ENCODE peak calls at places on chromosome 5, in six cellular contexts. E is A673, G is HL-60, S is heart right ventricle, Q is sigmoid colon, T is fibroblast of lung. X is an unnamed sample.

GRCh38 chr5:170430871-170431437 is 41.8 kb upstream of the KCNMB1 start:
- DNase-seq in E (no peak), G (no peak), S (no peak), Q (no peak), T (no peak), X (no peak)

GRCh38 chr5:100026601-100027000 is 508.6 kb upstream of the FAM174A start:
- DNase-seq in E (peak; percentile 3), G (no peak), S (no peak), Q (no peak), T (peak; percentile 9), X (no peak)

GRCh38 chr5:74113987-74114386 is 488.0 kb downstream of the ARHGEF28 start:
- DNase-seq in E (no peak), G (no peak), S (no peak), Q (no peak), T (no peak), X (no peak)

GRCh38 chr5:53782620-53783019 is 222.2 kb downstream of the NDUFS4 start:
- DNase-seq in E (no peak), G (no peak), S (no peak), Q (no peak), T (no peak), X (no peak)

GRCh38 chr5:63408984-63409383 is 553.3 kb downstream of the HTR1A start:
- DNase-seq in E (no peak), G (no peak), S (no peak), Q (no peak), T (no peak), X (no peak)

GRCh38 chr5:107058239-107058638 is 612.5 kb downstream of the EFNA5 start:
- DNase-seq in E (no peak), G (no peak), S (no peak), Q (no peak), T (peak; percentile 19), X (no peak)

GRCh38 chr5:51386916-51387853 is 3.9 kb downstream of the ISL1 start:
- DNase-seq in E (no peak), G (no peak), S (no peak), Q (peak; percentile 68), T (no peak), X (peak; percentile 40)

GRCh38 chr5:92841604-92842155 is 739.3 kb downstream of the NR2F1-AS1 start:
- DNase-seq in E (no peak), G (no peak), S (no peak), Q (no peak), T (no peak), X (no peak)

GRCh38 chr5:56543431-56544385 is 271.6 kb upstream of the MAP3K1 start:
- DNase-seq in E (no peak), G (no peak), S (no peak), Q (no peak), T (peak; percentile 21), X (no peak)

GRCh38 chr5:169429044-169429443 is 128.1 kb upstream of the SLIT3 start:
- DNase-seq in E (no peak), G (no peak), S (peak; percentile 28), Q (no peak), T (peak; percentile 14), X (no peak)

GRCh38 chr5:135034186-135034962 is at the start of gene PITX1:
- DNase-seq in E (peak; percentile 46), G (no peak), S (no peak), Q (no peak), T (peak; percentile 40), X (no peak)

GRCh38 chr5:175460126-175460525 is 16.1 kb upstream of the DRD1 start:
- DNase-seq in E (peak; percentile 21), G (no peak), S (no peak), Q (no peak), T (peak; percentile 34), X (no peak)

GRCh38 chr5:111069839-111070238 is 1.7 kb upstream of the TSLP start:
- DNase-seq in E (no peak), G (no peak), S (no peak), Q (no peak), T (peak; percentile 86), X (no peak)

GRCh38 chr5:132760601-132761317 is 13.5 kb downstream of the CCNI2 start:
- DNase-seq in E (no peak), G (no peak), S (no peak), Q (no peak), T (no peak), X (no peak)

GRCh38 chr5:95620870-95621838 is 1.3 kb downstream of the GPR150 start:
- DNase-seq in E (peak; percentile 27), G (no peak), S (peak; percentile 44), Q (no peak), T (no peak), X (peak; percentile 23)

GRCh38 chr5:5373351-5374033 is 49.0 kb upstream of the ICE1 start:
- DNase-seq in E (no peak), G (no peak), S (no peak), Q (peak; percentile 80), T (no peak), X (no peak)
- H3K27ac ChIP-seq in E (peak overlapping the region; percentile 4), G (no peak overlapping the region), S (peak overlapping the region; percentile 20), Q (no peak overlapping the region), T (no peak overlapping the region), X (no peak overlapping the region)

GRCh38 chr5:33311893-33312292 is 128.9 kb upstream of the TARS1 start:
- DNase-seq in E (no peak), G (no peak), S (no peak), Q (no peak), T (peak; percentile 93), X (no peak)
- H3K27ac ChIP-seq in E (no peak overlapping the region), G (no peak overlapping the region), S (no peak overlapping the region), Q (no peak overlapping the region), T (peak overlapping the region; percentile 78), X (no peak overlapping the region)

GRCh38 chr5:172907657-172908056 is 51.6 kb upstream of the RPL26L1 start:
- DNase-seq in E (no peak), G (no peak), S (no peak), Q (no peak), T (no peak), X (no peak)
- H3K27ac ChIP-seq in E (no peak overlapping the region), G (no peak overlapping the region), S (no peak overlapping the region), Q (peak overlapping the region; percentile 87), T (no peak overlapping the region), X (no peak overlapping the region)

DNA sequence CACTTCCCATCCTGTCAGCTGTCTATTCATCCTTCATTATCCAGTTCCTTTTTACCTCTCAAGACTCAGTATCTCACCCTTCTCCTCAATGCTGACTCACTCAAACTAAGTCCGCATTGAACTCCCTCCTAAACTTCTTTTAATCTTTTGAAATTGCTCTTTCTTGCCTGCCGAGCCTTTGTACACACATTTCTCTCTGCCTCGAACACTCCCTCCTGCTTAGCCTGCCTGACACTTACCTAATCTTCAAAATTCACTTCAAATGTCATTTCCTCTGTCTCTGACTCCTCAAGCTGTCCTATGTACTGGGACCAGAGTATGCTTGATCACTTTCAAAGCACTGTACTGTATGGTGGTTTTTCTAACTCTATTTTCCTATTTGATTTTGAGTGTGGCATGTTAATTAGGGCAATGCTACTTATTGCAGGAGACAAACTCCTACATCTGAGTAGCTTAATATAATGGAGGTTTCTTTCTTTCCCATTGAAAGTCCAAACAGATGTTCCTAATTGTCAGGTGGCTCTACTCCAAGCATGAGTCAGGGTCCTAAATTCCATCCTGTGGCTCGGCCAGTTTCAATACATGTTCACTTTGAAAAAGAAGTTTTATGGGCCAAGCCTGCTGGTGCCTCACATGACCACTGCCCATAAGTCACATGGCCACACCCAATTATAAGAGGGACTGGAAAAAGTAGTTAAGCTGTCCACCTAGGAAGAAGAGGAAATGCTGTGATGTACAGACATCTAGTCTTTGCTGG is 170.6 kb downstream of the ARRDC3 start:
- DNase-seq in E (peak; percentile 85), G (peak; percentile 11), S (no peak), Q (peak; percentile 70), T (peak; percentile 95), X (no peak)
- H3K27ac ChIP-seq in E (peak overlapping the region; percentile 68), G (no peak overlapping the region), S (peak overlapping the region; percentile 37), Q (peak overlapping the region; percentile 12), T (peak overlapping the region; percentile 86), X (no peak overlapping the region)

GRCh38 chr5:887947-888640 is 4.5 kb downstream of the BRD9 start:
- DNase-seq in E (no peak), G (no peak), S (no peak), Q (no peak), T (no peak), X (no peak)
- H3K27ac ChIP-seq in E (no peak overlapping the region), G (no peak overlapping the region), S (no peak overlapping the region), Q (no peak overlapping the region), T (no peak overlapping the region), X (no peak overlapping the region)

DNA sequence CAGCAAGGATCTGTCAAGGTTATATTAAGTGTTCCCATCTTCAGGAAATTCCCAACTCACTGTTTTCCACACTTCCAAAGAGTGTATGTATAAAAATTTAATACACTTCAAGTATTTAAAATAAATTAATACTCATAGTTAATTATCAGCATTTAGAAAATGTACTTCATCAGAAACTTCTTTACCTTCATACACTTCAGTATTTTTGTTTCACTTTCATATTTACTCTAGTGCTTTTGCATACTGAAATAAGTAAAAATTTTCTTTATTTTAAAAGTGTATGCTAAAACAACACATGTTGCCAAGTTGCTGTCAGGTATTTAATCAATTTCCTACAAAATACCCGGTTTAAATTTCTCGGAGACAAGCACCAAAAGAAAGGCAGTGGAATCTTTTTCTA is 16.5 kb downstream of the RICTOR start:
- DNase-seq in E (no peak), G (no peak), S (no peak), Q (no peak), T (peak; percentile 26), X (no peak)
- H3K27ac ChIP-seq in E (no peak overlapping the region), G (no peak overlapping the region), S (no peak overlapping the region), Q (no peak overlapping the region), T (peak overlapping the region; percentile 52), X (no peak overlapping the region)